ENCODE peak calls at places on chromosomes 2 and 18, in nine cellular contexts. E, I, K, J, Z, T, X, Q and U are unnamed samples.

GRCh38 chr2:239930871-239931771 is 94.0 kb downstream of the NDUFA10 start:
- DNase-seq in E (no peak), K (no peak), T (no peak), Q (no peak), Z (no peak), X (no peak), I (no peak), J (no peak), U (no peak)

GRCh38 chr18:55650363-55650870 is 62.4 kb upstream of the TCF4 start:
- DNase-seq in T (no peak), K (no peak), Q (no peak), X (no peak), J (no peak), I (no peak), Z (no peak), E (no peak), U (no peak)

GRCh38 chr2:1791670-1792069 is 47.4 kb upstream of the PXDN start:
- DNase-seq in E (no peak), Z (no peak), J (no peak), T (no peak), X (no peak), K (no peak), I (no peak), Q (no peak), U (no peak)

GRCh38 chr2:69482471-69482870 is 45.2 kb upstream of the NFU1 start:
- DNase-seq in T (no peak), K (no peak), J (no peak), E (peak), Z (no peak), Q (no peak), X (no peak), I (no peak), U (no peak)

GRCh38 chr2:61770746-61771145 is 83.1 kb downstream of the FAM161A start:
- DNase-seq in X (no peak), K (no peak), I (no peak), Q (no peak), E (no peak), T (no peak), Z (no peak), J (peak), U (no peak)

GRCh38 chr2:162092656-162093556 is 18.9 kb upstream of the DPP4 start:
- DNase-seq in Q (no peak), K (peak), I (no peak), X (peak), Z (no peak), J (no peak), T (no peak), E (no peak), U (no peak)

GRCh38 chr18:79788096-79789085 is 9.3 kb upstream of the KCNG2 start:
- DNase-seq in E (no peak), K (no peak), Q (no peak), I (no peak), X (no peak), T (no peak), J (no peak), Z (no peak), U (no peak)

GRCh38 chr18:49618741-49619392 is 57.0 kb downstream of the LIPG start:
- DNase-seq in J (no peak), Z (no peak), Q (no peak), I (no peak), T (no peak), K (no peak), X (no peak), E (no peak), U (no peak)

GRCh38 chr2:235658371-235659174 is 164.7 kb downstream of the AGAP1 start:
- DNase-seq in I (no peak), Q (no peak), T (no peak), X (no peak), J (no peak), K (no peak), Z (no peak), E (peak), U (no peak)